ENCODE peak calls at places on chromosome 9, in five cellular contexts. L is EL, O is dermis microvascular lymphatic vessel endothelial cell, R is GM12865, W is cardiac fibroblast. J is an unnamed sample.

GRCh38 chr9:133494636-133495326 is 15.9 kb upstream of the SLC2A6 start:
- DNase-seq in W (no peak), R (no peak), L (no peak), O (no peak), J (no peak)

GRCh38 chr9:130137870-130138653 is 34.1 kb upstream of the NCS1 start:
- DNase-seq in R (no peak), W (peak), L (peak), O (peak), J (peak)

GRCh38 chr9:135478858-135479468 is 619 bp upstream of the PPP1R26 start:
- DNase-seq in L (peak), W (peak), R (no peak), O (peak), J (peak)

GRCh38 chr9:133547116-133547515 is 12.6 kb downstream of the ADAMTSL2 start:
- DNase-seq in O (no peak), L (no peak), W (no peak), R (no peak), J (no peak)

GRCh38 chr9:125407974-125408900 is 146.6 kb downstream of the GAPVD1 start:
- DNase-seq in L (peak), O (peak), W (peak), R (peak), J (peak)

GRCh38 chr9:22030101-22030598 is 21.0 kb upstream of the CDKN2B start:
- DNase-seq in R (peak), W (peak), L (peak), O (peak), J (no peak)

GRCh38 chr9:127175764-127176163 is 53.3 kb upstream of the ANGPTL2 start:
- DNase-seq in R (no peak), O (no peak), W (no peak), L (no peak), J (no peak)

GRCh38 chr9:91433180-91433579 is 9.5 kb upstream of the NFIL3 start:
- DNase-seq in L (peak), O (peak), R (peak), W (peak), J (peak)

GRCh38 chr9:127158995-127159801 is 36.8 kb upstream of the ANGPTL2 start:
- DNase-seq in L (peak), O (peak), R (no peak), W (peak), J (peak)

GRCh38 chr9:133119039-133119438 is 2.0 kb downstream of the RALGDS start:
- DNase-seq in W (peak), L (no peak), O (peak), R (no peak), J (no peak)

GRCh38 chr9:100028201-100028784 is 70.5 kb downstream of the ERP44 start:
- DNase-seq in W (peak), L (peak), R (peak), O (peak), J (peak)

GRCh38 chr9:137613259-137613658 is 5.5 kb upstream of the EHMT1 start:
- DNase-seq in L (no peak), O (no peak), W (no peak), R (no peak), J (no peak)

GRCh38 chr9:371349-371748 is 156.7 kb downstream of the DOCK8 start:
- DNase-seq in R (no peak), O (no peak), W (peak), L (no peak), J (no peak)

GRCh38 chr9:134585746-134586706 is 55.6 kb upstream of the COL5A1 start:
- DNase-seq in W (peak), R (no peak), O (no peak), L (peak), J (peak)

GRCh38 chr9:136614372-136614922 is 48.3 kb upstream of the EGFL7 start:
- DNase-seq in O (peak), R (no peak), L (peak), W (peak), J (peak)

GRCh38 chr9:77598961-77599360 is 49.2 kb downstream of the GNA14 start:
- DNase-seq in O (no peak), R (no peak), W (no peak), L (no peak), J (no peak)

GRCh38 chr9:14349141-14349817 is 35.3 kb upstream of the NFIB start:
- DNase-seq in O (peak), R (no peak), W (peak), L (no peak), J (no peak)